ENCODE peak calls at places on chromosomes 3 and 15, in nine cellular contexts. F, I, E, T, Z, K, V, O and D are unnamed samples.

GRCh38 chr3:11570789-11571495 is 72.8 kb downstream of the VGLL4 start:
- DNase-seq in F (no peak), I (peak; percentile 58), E (no peak), T (no peak), Z (peak; percentile 69), K (no peak), V (no peak), O (no peak), D (no peak)

GRCh38 chr15:41215708-41216107 is 14.8 kb downstream of the EXD1 start:
- DNase-seq in F (no peak), I (no peak), E (no peak), T (no peak), Z (no peak), K (no peak), V (no peak), O (no peak), D (no peak)

GRCh38 chr3:133490468-133491351 is 82.8 kb upstream of the CDV3 start:
- DNase-seq in F (no peak), I (no peak), E (no peak), T (no peak), Z (peak; percentile 2), K (no peak), V (no peak), O (no peak), D (no peak)

GRCh38 chr3:24475945-24476344 is 18.7 kb downstream of the THRB start:
- DNase-seq in F (no peak), I (no peak), E (no peak), T (no peak), Z (peak; percentile 63), K (peak; percentile 19), V (no peak), O (peak; percentile 47), D (peak; percentile 39)

GRCh38 chr3:29555590-29555989 is 274.7 kb downstream of the RBMS3 start:
- DNase-seq in F (no peak), I (peak; percentile 26), E (no peak), T (no peak), Z (no peak), K (no peak), V (no peak), O (no peak), D (peak; percentile 18)

GRCh38 chr3:171802601-171802956 is 7.7 kb downstream of the PLD1 start:
- DNase-seq in F (no peak), I (no peak), E (no peak), T (no peak), Z (no peak), K (no peak), V (no peak), O (no peak), D (no peak)

GRCh38 chr3:40309925-40310635 is 573 bp downstream of the EIF1B start:
- DNase-seq in F (peak; percentile 69), I (peak; percentile 47), E (peak; percentile 7), T (no peak), Z (peak; percentile 32), K (peak; percentile 58), V (peak; percentile 59), O (peak; percentile 73), D (peak; percentile 60)

GRCh38 chr15:96170616-96171270 is 159.8 kb upstream of the NR2F2 start:
- DNase-seq in F (no peak), I (no peak), E (no peak), T (no peak), Z (no peak), K (peak; percentile 53), V (no peak), O (no peak), D (peak; percentile 83)

GRCh38 chr3:25572919-25573385 is 91.8 kb downstream of the TOP2B start:
- DNase-seq in F (no peak), I (peak; percentile 71), E (no peak), T (no peak), Z (peak; percentile 32), K (peak; percentile 81), V (no peak), O (no peak), D (peak; percentile 75)

GRCh38 chr3:69094467-69095205 is 9.9 kb downstream of the ARL6IP5 start:
- DNase-seq in F (no peak), I (peak; percentile 81), E (no peak), T (no peak), Z (no peak), K (no peak), V (no peak), O (no peak), D (no peak)

GRCh38 chr3:168341192-168341816 is 245.6 kb upstream of the GOLIM4 start:
- DNase-seq in F (no peak), I (peak; percentile 94), E (no peak), T (no peak), Z (peak; percentile 57), K (peak; percentile 66), V (no peak), O (no peak), D (no peak)

GRCh38 chr3:84967767-84968581 is 9.2 kb downstream of the CADM2 start:
- DNase-seq in F (peak; percentile 69), I (peak; percentile 4), E (no peak), T (no peak), Z (no peak), K (no peak), V (no peak), O (peak; percentile 50), D (peak; percentile 67)

GRCh38 chr15:65344214-65344908 is 33.4 kb downstream of the IGDCC3 start:
- DNase-seq in F (no peak), I (no peak), E (no peak), T (peak; percentile 49), Z (no peak), K (no peak), V (no peak), O (no peak), D (no peak)

GRCh38 chr3:143476965-143477640 is 357.5 kb downstream of the CHST2 start:
- DNase-seq in F (no peak), I (no peak), E (no peak), T (no peak), Z (no peak), K (no peak), V (no peak), O (no peak), D (peak; percentile 4)

GRCh38 chr15:62932436-62932835 is 110.1 kb upstream of the TPM1 start:
- DNase-seq in F (no peak), I (peak; percentile 96), E (no peak), T (no peak), Z (no peak), K (peak; percentile 50), V (no peak), O (no peak), D (no peak)

GRCh38 chr15:24956131-24956838 is 1.5 kb downstream of the SNRPN start:
- DNase-seq in F (peak; percentile 89), I (peak; percentile 54), E (no peak), T (peak; percentile 90), Z (peak; percentile 52), K (peak; percentile 83), V (peak; percentile 71), O (peak; percentile 88), D (peak; percentile 95)

GRCh38 chr15:24961967-24962366 is 7.2 kb downstream of the SNRPN start:
- DNase-seq in F (no peak), I (no peak), E (no peak), T (no peak), Z (no peak), K (no peak), V (no peak), O (no peak), D (no peak)

GRCh38 chr15:24955549-24955929 is 752 bp downstream of the SNRPN start:
- DNase-seq in F (peak; percentile 6), I (no peak), E (no peak), T (peak; percentile 73), Z (no peak), K (no peak), V (peak; percentile 23), O (no peak), D (no peak)

GRCh38 chr15:24954783-24955548 is at the start of the genes SNRPN and SNURF:
- DNase-seq in F (peak; percentile 91), I (peak; percentile 68), E (no peak), T (peak; percentile 91), Z (peak; percentile 57), K (peak; percentile 85), V (peak; percentile 71), O (peak; percentile 85), D (peak; percentile 83)

GRCh38 chr15:24957691-24958090 is 2.9 kb downstream of the SNRPN start:
- DNase-seq in F (peak; percentile 31), I (no peak), E (no peak), T (no peak), Z (no peak), K (no peak), V (no peak), O (no peak), D (peak; percentile 52)
- H3K9ac ChIP-seq in F (peak overlapping the region; percentile 46), I (no peak overlapping the region), E (no peak overlapping the region), T (no peak overlapping the region), Z (no peak overlapping the region), K (no peak overlapping the region), V (no peak overlapping the region), O (peak overlapping the region; percentile 92), D (peak overlapping the region; percentile 37)

GRCh38 chr3:179734497-179735281 is 81.8 kb downstream of the USP13 start:
- DNase-seq in F (no peak), I (no peak), E (no peak), T (no peak), Z (peak; percentile 12), K (no peak), V (no peak), O (no peak), D (no peak)
- H3K4me1 ChIP-seq in F (no peaks in the 10 kb centered on the region), I (no peaks in the 10 kb centered on the region), E (peaks cover 9% of the 10 kb centered on the region), T (no peaks in the 10 kb centered on the region), Z (peaks cover 18% of the 10 kb centered on the region), K (peaks cover 7% of the 10 kb centered on the region), V (no peaks in the 10 kb centered on the region), O (no peaks in the 10 kb centered on the region), D (no peaks in the 10 kb centered on the region)

GRCh38 chr3:113148307-113148703 is 63.1 kb upstream of the BOC start:
- DNase-seq in F (no peak), I (no peak), E (no peak), T (peak; percentile 62), Z (peak; percentile 73), K (no peak), V (peak; percentile 47), O (no peak), D (no peak)
- H3K9ac ChIP-seq in F (no peak overlapping the region), I (no peak overlapping the region), E (no peak overlapping the region), T (no peak overlapping the region), Z (no peak overlapping the region), K (peak overlapping the region; percentile 42), V (no peak overlapping the region), O (no peak overlapping the region), D (no peak overlapping the region)

GRCh38 chr3:186566772-186567071 is 417 bp downstream of the TBCCD1 start:
- DNase-seq in F (peak; percentile 49), I (no peak), E (no peak), T (no peak), Z (no peak), K (no peak), V (no peak), O (no peak), D (no peak)
- H3K4me1 ChIP-seq in F (peaks cover 5% of the 10 kb centered on the region), I (peaks cover 23% of the 10 kb centered on the region), E (peaks cover 14% of the 10 kb centered on the region), T (peaks cover 19% of the 10 kb centered on the region), Z (peaks cover 13% of the 10 kb centered on the region), K (peaks cover 11% of the 10 kb centered on the region), V (peaks cover 6% of the 10 kb centered on the region), O (no peaks in the 10 kb centered on the region), D (peaks cover 2% of the 10 kb centered on the region)

GRCh38 chr15:24848050-24848449 is 106.7 kb upstream of the SNRPN start:
- DNase-seq in F (peak; percentile 75), I (peak; percentile 24), E (no peak), T (no peak), Z (peak; percentile 45), K (peak; percentile 66), V (no peak), O (peak; percentile 84), D (peak; percentile 78)
- H3K9ac ChIP-seq in F (no peak overlapping the region), I (peak overlapping the region; percentile 59), E (no peak overlapping the region), T (no peak overlapping the region), Z (peak overlapping the region; percentile 65), K (peak overlapping the region; percentile 57), V (no peak overlapping the region), O (peak overlapping the region; percentile 54), D (peak overlapping the region; percentile 49)

GRCh38 chr3:105844713-105845112 is 24.1 kb downstream of the CBLB start:
- DNase-seq in F (no peak), I (no peak), E (no peak), T (no peak), Z (no peak), K (peak; percentile 28), V (no peak), O (no peak), D (no peak)
- H3K4me1 ChIP-seq in F (peaks cover 37% of the 10 kb centered on the region), I (no peaks in the 10 kb centered on the region), E (peaks cover 3% of the 10 kb centered on the region), T (no peaks in the 10 kb centered on the region), Z (no peaks in the 10 kb centered on the region), K (no peaks in the 10 kb centered on the region), V (peaks cover 3% of the 10 kb centered on the region), O (peaks cover 9% of the 10 kb centered on the region), D (peaks cover 3% of the 10 kb centered on the region)